ENCODE peak calls at places on chromosomes 12 and 14, in eight cellular contexts. W is upper lobe of left lung, X is GM12878, M is Panc1, R is GM23338, H is HCT116, G is HepG2, A is K562. N is an unnamed sample.

GRCh38 chr14:22692194-22692593 is 48.0 kb upstream of the OR6J1 start:
- ATAC-seq in M (no peak), H (no peak), X (no peak), G (no peak), R (no peak), A (no peak), W (no peak), N (no peak)

GRCh38 chr12:7081037-7081436 is 11.2 kb downstream of the C1R start:
- ATAC-seq in X (no peak), W (no peak), M (no peak), A (no peak), H (no peak), R (no peak), G (no peak), N (no peak)

GRCh38 chr12:98838282-98838681 is 193.2 kb downstream of the APAF1 start:
- ATAC-seq in A (peak; percentile 76), H (peak; percentile 83), G (no peak), M (peak; percentile 62), W (no peak), X (no peak), R (peak; percentile 78), N (no peak)

GRCh38 chr14:73124180-73124894 is 12.0 kb upstream of the PSEN1 start:
- ATAC-seq in M (no peak), G (peak; percentile 22), H (peak; percentile 9), A (no peak), R (peak; percentile 34), W (no peak), X (no peak), N (no peak)

GRCh38 chr12:101891462-101891971 is 14.1 kb downstream of the DRAM1 start:
- ATAC-seq in W (peak; percentile 84), M (peak; percentile 84), H (no peak), R (no peak), X (peak; percentile 92), G (peak; percentile 96), A (no peak), N (peak; percentile 78)

GRCh38 chr12:93760275-93760875 is 83.2 kb downstream of the CRADD start:
- ATAC-seq in G (no peak), A (peak; percentile 6), W (no peak), R (no peak), M (no peak), H (no peak), X (no peak), N (no peak)

GRCh38 chr14:59600211-59600945 is 23.8 kb upstream of the CCDC175 start:
- ATAC-seq in A (no peak), H (no peak), W (no peak), R (no peak), G (no peak), X (no peak), M (no peak), N (no peak)

GRCh38 chr14:56952766-56953473 is 142.6 kb upstream of the OTX2 start:
- ATAC-seq in X (no peak), G (no peak), R (no peak), A (no peak), W (no peak), H (no peak), M (no peak), N (no peak)

GRCh38 chr12:132510746-132511477 is 21.0 kb downstream of the FBRSL1 start:
- ATAC-seq in M (no peak), A (no peak), X (no peak), W (no peak), R (no peak), H (no peak), G (no peak), N (no peak)

GRCh38 chr12:120183211-120183631 is 11.3 kb downstream of the GCN1 start:
- ATAC-seq in M (no peak), R (no peak), H (no peak), W (no peak), X (no peak), G (no peak), A (no peak), N (no peak)
- TF ChIP-seq POLR2AphosphoS5 in M (no peak), R (no peak), H (no peak), W (no peak), X (no peak), G (no peak), A (no peak), N (no peak)

GRCh38 chr12:120240495-120240833 is 25.1 kb downstream of the PXN start:
- ATAC-seq in A (no peak), M (no peak), X (no peak), R (no peak), H (no peak), G (peak; percentile 45), W (no peak), N (no peak)

GRCh38 chr12:120239776-120240494 is 25.6 kb downstream of the PXN start:
- ATAC-seq in R (no peak), G (no peak), W (no peak), A (no peak), M (no peak), H (no peak), X (no peak), N (no peak)

GRCh38 chr12:120242971-120243699 is 22.4 kb downstream of the PXN start:
- ATAC-seq in H (no peak), G (no peak), M (no peak), A (no peak), W (no peak), X (no peak), R (no peak), N (no peak)

GRCh38 chr12:120241561-120242274 is 23.8 kb downstream of the PXN start:
- ATAC-seq in M (no peak), R (peak; percentile 11), A (peak; percentile 25), X (no peak), W (no peak), G (no peak), H (no peak), N (no peak)

DNA sequence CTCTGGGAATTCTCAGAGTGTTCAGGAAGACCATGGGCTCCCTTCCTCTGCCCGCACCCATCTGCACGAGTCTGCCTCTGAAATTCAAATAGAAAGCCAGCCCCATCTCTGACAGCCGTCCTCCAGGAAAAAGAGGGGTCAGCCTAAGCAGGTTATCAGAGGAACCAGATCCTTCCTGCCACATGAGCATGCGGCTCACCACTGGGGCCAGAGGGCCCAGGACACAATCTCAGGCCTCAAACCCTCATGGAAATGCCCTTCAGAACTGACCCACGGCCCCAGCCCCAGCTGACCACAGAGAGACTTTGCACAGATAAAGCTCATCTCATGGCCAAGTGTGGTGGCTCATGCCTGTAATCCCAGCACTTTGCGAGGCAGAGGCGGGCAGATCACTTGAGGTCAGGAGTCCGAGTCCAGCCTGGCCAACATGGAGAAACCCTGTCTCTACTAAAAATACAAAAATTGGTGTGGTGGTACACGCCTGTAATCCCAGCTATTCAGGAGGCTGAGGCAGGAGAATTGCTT is 23.2 kb downstream of the PXN start:
- ATAC-seq in H (no peak), W (peak; percentile 20), G (peak; percentile 16), A (peak; percentile 97), X (no peak), M (no peak), R (no peak), N (no peak)
- H3K4me1 ChIP-seq in H (peaks cover 82% of the 10 kb centered on the region), W (peaks cover 68% of the 10 kb centered on the region), G (peaks cover 43% of the 10 kb centered on the region), A (peaks cover 30% of the 10 kb centered on the region), X (no peaks in the 10 kb centered on the region), M (peaks cover 95% of the 10 kb centered on the region), R (peaks cover 23% of the 10 kb centered on the region), N (no peaks in the 10 kb centered on the region)

GRCh38 chr12:94951071-94951639 is 52.3 kb downstream of the NDUFA12 start:
- ATAC-seq in A (no peak), H (no peak), G (no peak), X (no peak), M (no peak), R (no peak), W (no peak), N (no peak)

GRCh38 chr12:94954029-94954685 is 49.3 kb downstream of the NDUFA12 start:
- ATAC-seq in G (no peak), W (peak; percentile 49), R (no peak), M (no peak), A (peak; percentile 96), X (no peak), H (peak; percentile 97), N (no peak)

GRCh38 chr12:94948232-94948810 is 55.2 kb downstream of the NDUFA12 start:
- ATAC-seq in A (peak; percentile 62), R (no peak), H (no peak), G (peak; percentile 70), X (no peak), W (no peak), M (no peak), N (no peak)

GRCh38 chr12:94955193-94955592 is 48.3 kb downstream of the NDUFA12 start:
- ATAC-seq in X (no peak), G (no peak), R (no peak), M (no peak), A (no peak), W (no peak), H (no peak), N (no peak)

DNA sequence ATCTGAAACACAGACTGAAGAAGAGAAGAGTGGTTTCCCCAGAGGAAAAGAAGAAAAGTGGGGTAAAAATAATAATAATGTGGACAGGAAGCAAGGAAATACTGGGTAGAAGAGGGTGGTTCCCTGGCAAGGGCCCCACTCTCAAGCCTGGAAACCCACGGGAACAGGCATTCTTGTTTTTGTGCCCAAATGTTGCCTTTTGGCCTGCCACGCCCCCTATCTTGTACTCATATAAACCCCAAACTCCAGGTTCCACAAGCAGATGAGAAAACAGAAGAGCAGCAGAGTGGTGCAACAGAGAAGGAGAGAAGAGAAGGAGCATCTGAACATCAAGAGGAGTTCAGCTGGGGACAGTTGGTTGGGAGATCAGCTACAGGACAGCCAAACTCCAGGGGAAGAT is 51.2 kb downstream of the NDUFA12 start:
- ATAC-seq in X (no peak), A (no peak), M (no peak), G (no peak), W (no peak), R (no peak), H (no peak), N (no peak)
- TF ChIP-seq POLR2AphosphoS5 in X (no peak), A (no peak), M (no peak), G (no peak), W (no peak), R (no peak), H (no peak), N (no peak)

GRCh38 chr12:104460973-104461693 is 4.4 kb downstream of the CHST11 start:
- ATAC-seq in H (no peak), R (no peak), W (no peak), M (no peak), A (no peak), X (no peak), G (no peak), N (no peak)

GRCh38 chr12:104460041-104460757 is 3.5 kb downstream of the CHST11 start:
- ATAC-seq in R (no peak), M (no peak), X (no peak), G (no peak), H (no peak), W (no peak), A (no peak), N (no peak)

GRCh38 chr12:104462931-104463339 is 6.2 kb downstream of the CHST11 start:
- ATAC-seq in H (no peak), A (peak; percentile 4), G (no peak), X (peak; percentile 52), W (no peak), M (no peak), R (no peak), N (no peak)

GRCh38 chr12:104463371-104463770 is 6.6 kb downstream of the CHST11 start:
- ATAC-seq in X (peak; percentile 1), W (no peak), M (no peak), H (no peak), A (no peak), R (no peak), G (no peak), N (no peak)

DNA sequence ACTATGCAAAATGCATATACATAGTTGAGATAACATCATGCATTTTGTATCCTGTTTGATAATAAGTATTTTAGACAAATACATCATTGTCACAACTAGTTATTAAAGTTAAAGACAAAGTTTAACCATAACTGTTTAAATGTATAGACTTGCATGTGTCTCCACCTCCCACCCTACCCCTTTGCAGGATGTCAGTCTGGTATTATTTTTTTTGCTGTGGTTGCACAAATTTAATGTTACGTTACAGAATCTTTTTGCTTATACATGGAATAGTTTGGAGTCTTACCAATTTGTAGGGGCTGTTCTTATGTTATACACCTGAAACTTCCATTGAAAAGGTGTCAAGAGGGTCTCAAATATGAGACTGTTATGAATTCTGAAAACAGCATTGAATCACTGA is 5.6 kb downstream of the CHST11 start:
- ATAC-seq in R (no peak), H (no peak), X (no peak), A (no peak), G (no peak), M (no peak), W (no peak), N (no peak)
- H3K4me1 ChIP-seq in R (peaks cover 23% of the 10 kb centered on the region), H (peaks cover 18% of the 10 kb centered on the region), X (peaks cover 44% of the 10 kb centered on the region), A (peaks cover 43% of the 10 kb centered on the region), G (no peaks in the 10 kb centered on the region), M (peaks cover 12% of the 10 kb centered on the region), W (peaks cover 71% of the 10 kb centered on the region), N (no peaks in the 10 kb centered on the region)

N was measured in gastroesophageal sphincter.